ENCODE peak calls at places on chromosomes 7 and 10, in eight cellular contexts. C is RPMI7951; V is mucosa of gallbladder; P is activated CD8-positive, alpha-beta T cell treated with anti-CD3 and anti-CD28 coated beads, Interleukin-2, amount 10 ng/mL, durations not matched to agents 7 days and 5 days; U is memory B cell; S is GM04504; K is stimulated activated CD4-positive, alpha-beta T cell treated with anti-CD3 and anti-CD28 coated beads, Interleukin-4, amount 100 ng/mL, for 48 hours; Q is K562. M is an unnamed sample.
A peak's percentile ranks its signal among the peaks of the same experiment; 100 is the strongest.

GRCh38 chr10:27893320-27894014 is 105.4 kb downstream of the ODAD2 start:
- DNase-seq in C (peak; percentile 39), V (no peak), P (no peak), U (no peak), S (peak; percentile 39), K (no peak), Q (no peak), M (no peak)

GRCh38 chr7:145665499-145666258 is 450.9 kb upstream of the CNTNAP2 start:
- DNase-seq in C (no peak), V (no peak), P (no peak), U (no peak), S (no peak), K (no peak), Q (no peak), M (no peak)

GRCh38 chr7:109751241-109751640 is 1181.6 kb downstream of the DNAJB9 start:
- DNase-seq in C (no peak), V (no peak), P (no peak), U (no peak), S (no peak), K (no peak), Q (no peak), M (no peak)

GRCh38 chr7:44051611-44052220 is 7.2 kb downstream of the DBNL start:
- DNase-seq in C (no peak), V (no peak), P (no peak), U (no peak), S (no peak), K (no peak), Q (no peak), M (no peak)

GRCh38 chr10:92111336-92111939 is 179.4 kb downstream of the CPEB3 start:
- DNase-seq in C (peak; percentile 29), V (no peak), P (no peak), U (no peak), S (no peak), K (no peak), Q (no peak), M (no peak)

GRCh38 chr10:87817291-87817872 is 644 bp downstream of the ATAD1 start:
- DNase-seq in C (no peak), V (no peak), P (no peak), U (peak; percentile 9), S (no peak), K (peak; percentile 30), Q (peak; percentile 5), M (no peak)

GRCh38 chr10:12195281-12195602 is 449 bp downstream of the NUDT5 start:
- DNase-seq in C (no peak), V (no peak), P (no peak), U (no peak), S (no peak), K (no peak), Q (no peak), M (no peak)

GRCh38 chr7:101308245-101309085 is 13.1 kb downstream of the IFT22 start:
- DNase-seq in C (peak; percentile 35), V (peak; percentile 29), P (peak; percentile 50), U (no peak), S (no peak), K (peak; percentile 27), Q (peak; percentile 77), M (no peak)

GRCh38 chr10:119305860-119306513 is 98.6 kb downstream of the GRK5 start:
- DNase-seq in C (peak; percentile 97), V (peak; percentile 42), P (peak; percentile 91), U (peak; percentile 69), S (peak; percentile 98), K (peak; percentile 69), Q (peak; percentile 66), M (peak; percentile 20)

GRCh38 chr7:18167815-18168214 is 140.2 kb upstream of the PRPS1L1 start:
- DNase-seq in C (no peak), V (no peak), P (no peak), U (no peak), S (no peak), K (no peak), Q (no peak), M (no peak)

GRCh38 chr7:78530351-78530750 is 731.8 kb downstream of the PHTF2 start:
- DNase-seq in C (peak; percentile 7), V (no peak), P (no peak), U (no peak), S (peak; percentile 24), K (no peak), Q (no peak), M (peak; percentile 49)

M was measured in DMS153.